ENCODE peak calls at places on chromosomes 11 and 22, in eight cellular contexts. One of them, this sample, is unnamed.
A peak's percentile ranks its signal among the peaks of the same experiment; 100 is the strongest.

GRCh38 chr22:31284241-31284745 is 8.0 kb downstream of the PIK3IP1 start:
- DNase-seq in heart right ventricle: no peak
- DNase-seq in CD8-positive, alpha-beta T cell: no peak
- DNase-seq in effector memory CD8-positive, alpha-beta T cell: no peak
- DNase-seq in stimulated activated CD8-positive, alpha-beta memory T cell treated with anti-CD3 and anti-CD28 coated beads, Interleukin-7, amount 100 ng/mL, for 48 hours: no peak
- DNase-seq in stomach: no peak
- DNase-seq in AG09319: no peak
- DNase-seq in dorsolateral prefrontal cortex: no peak
- DNase-seq in this sample: no peak

GRCh38 chr11:23540101-23540561 is 679.9 kb upstream of the CCDC179 start:
- DNase-seq in heart right ventricle: no peak
- DNase-seq in CD8-positive, alpha-beta T cell: no peak
- DNase-seq in effector memory CD8-positive, alpha-beta T cell: peak; percentile 15
- DNase-seq in stimulated activated CD8-positive, alpha-beta memory T cell treated with anti-CD3 and anti-CD28 coated beads, Interleukin-7, amount 100 ng/mL, for 48 hours: no peak
- DNase-seq in stomach: no peak
- DNase-seq in AG09319: no peak
- DNase-seq in dorsolateral prefrontal cortex: no peak
- DNase-seq in this sample: no peak

GRCh38 chr11:81301426-81301825 is 1432.2 kb downstream of the FAM181B start:
- DNase-seq in heart right ventricle: no peak
- DNase-seq in CD8-positive, alpha-beta T cell: no peak
- DNase-seq in effector memory CD8-positive, alpha-beta T cell: no peak
- DNase-seq in stimulated activated CD8-positive, alpha-beta memory T cell treated with anti-CD3 and anti-CD28 coated beads, Interleukin-7, amount 100 ng/mL, for 48 hours: no peak
- DNase-seq in stomach: no peak
- DNase-seq in AG09319: no peak
- DNase-seq in dorsolateral prefrontal cortex: no peak
- DNase-seq in this sample: no peak

GRCh38 chr11:74522776-74523175 is 29.3 kb upstream of the LIPT2 start:
- DNase-seq in heart right ventricle: no peak
- DNase-seq in CD8-positive, alpha-beta T cell: no peak
- DNase-seq in effector memory CD8-positive, alpha-beta T cell: no peak
- DNase-seq in stimulated activated CD8-positive, alpha-beta memory T cell treated with anti-CD3 and anti-CD28 coated beads, Interleukin-7, amount 100 ng/mL, for 48 hours: no peak
- DNase-seq in stomach: no peak
- DNase-seq in AG09319: no peak
- DNase-seq in dorsolateral prefrontal cortex: no peak
- DNase-seq in this sample: no peak

GRCh38 chr22:41600976-41601375 is 11.3 kb upstream of the PMM1 start:
- DNase-seq in heart right ventricle: no peak
- DNase-seq in CD8-positive, alpha-beta T cell: no peak
- DNase-seq in effector memory CD8-positive, alpha-beta T cell: no peak
- DNase-seq in stimulated activated CD8-positive, alpha-beta memory T cell treated with anti-CD3 and anti-CD28 coated beads, Interleukin-7, amount 100 ng/mL, for 48 hours: no peak
- DNase-seq in stomach: no peak
- DNase-seq in AG09319: no peak
- DNase-seq in dorsolateral prefrontal cortex: no peak
- DNase-seq in this sample: no peak

GRCh38 chr11:21556936-21557335 is 635.9 kb upstream of the ANO5 start:
- DNase-seq in heart right ventricle: no peak
- DNase-seq in CD8-positive, alpha-beta T cell: no peak
- DNase-seq in effector memory CD8-positive, alpha-beta T cell: no peak
- DNase-seq in stimulated activated CD8-positive, alpha-beta memory T cell treated with anti-CD3 and anti-CD28 coated beads, Interleukin-7, amount 100 ng/mL, for 48 hours: no peak
- DNase-seq in stomach: no peak
- DNase-seq in AG09319: no peak
- DNase-seq in dorsolateral prefrontal cortex: no peak
- DNase-seq in this sample: no peak

GRCh38 chr22:22463855-22464540 is 44.5 kb downstream of the ZNF280B start:
- DNase-seq in heart right ventricle: peak; percentile 51
- DNase-seq in CD8-positive, alpha-beta T cell: peak; percentile 61
- DNase-seq in effector memory CD8-positive, alpha-beta T cell: peak; percentile 49
- DNase-seq in stimulated activated CD8-positive, alpha-beta memory T cell treated with anti-CD3 and anti-CD28 coated beads, Interleukin-7, amount 100 ng/mL, for 48 hours: no peak
- DNase-seq in stomach: peak; percentile 35
- DNase-seq in AG09319: peak; percentile 20
- DNase-seq in dorsolateral prefrontal cortex: peak; percentile 56
- DNase-seq in this sample: peak; percentile 26

GRCh38 chr11:117426941-117427340 is 99.3 kb downstream of the CEP164 start:
- DNase-seq in heart right ventricle: no peak
- DNase-seq in CD8-positive, alpha-beta T cell: no peak
- DNase-seq in effector memory CD8-positive, alpha-beta T cell: no peak
- DNase-seq in stimulated activated CD8-positive, alpha-beta memory T cell treated with anti-CD3 and anti-CD28 coated beads, Interleukin-7, amount 100 ng/mL, for 48 hours: no peak
- DNase-seq in stomach: no peak
- DNase-seq in AG09319: no peak
- DNase-seq in dorsolateral prefrontal cortex: no peak
- DNase-seq in this sample: no peak

GRCh38 chr11:117910941-117911630 is 18.1 kb downstream of the TMPRSS13 start:
- DNase-seq in heart right ventricle: no peak
- DNase-seq in CD8-positive, alpha-beta T cell: no peak
- DNase-seq in effector memory CD8-positive, alpha-beta T cell: no peak
- DNase-seq in stimulated activated CD8-positive, alpha-beta memory T cell treated with anti-CD3 and anti-CD28 coated beads, Interleukin-7, amount 100 ng/mL, for 48 hours: no peak
- DNase-seq in stomach: no peak
- DNase-seq in AG09319: no peak
- DNase-seq in dorsolateral prefrontal cortex: no peak
- DNase-seq in this sample: no peak

GRCh38 chr11:66412110-66412509 is 8.7 kb upstream of the NPAS4 start:
- DNase-seq in heart right ventricle: no peak
- DNase-seq in CD8-positive, alpha-beta T cell: no peak
- DNase-seq in effector memory CD8-positive, alpha-beta T cell: no peak
- DNase-seq in stimulated activated CD8-positive, alpha-beta memory T cell treated with anti-CD3 and anti-CD28 coated beads, Interleukin-7, amount 100 ng/mL, for 48 hours: no peak
- DNase-seq in stomach: no peak
- DNase-seq in AG09319: no peak
- DNase-seq in dorsolateral prefrontal cortex: no peak
- DNase-seq in this sample: no peak

GRCh38 chr11:35567737-35568465 is 42.5 kb upstream of the PAMR1 start:
- DNase-seq in heart right ventricle: no peak
- DNase-seq in CD8-positive, alpha-beta T cell: no peak
- DNase-seq in effector memory CD8-positive, alpha-beta T cell: no peak
- DNase-seq in stimulated activated CD8-positive, alpha-beta memory T cell treated with anti-CD3 and anti-CD28 coated beads, Interleukin-7, amount 100 ng/mL, for 48 hours: no peak
- DNase-seq in stomach: no peak
- DNase-seq in AG09319: no peak
- DNase-seq in dorsolateral prefrontal cortex: no peak
- DNase-seq in this sample: no peak

GRCh38 chr11:77559686-77560425 is 29.9 kb upstream of the AQP11 start:
- DNase-seq in heart right ventricle: no peak
- DNase-seq in CD8-positive, alpha-beta T cell: no peak
- DNase-seq in effector memory CD8-positive, alpha-beta T cell: no peak
- DNase-seq in stimulated activated CD8-positive, alpha-beta memory T cell treated with anti-CD3 and anti-CD28 coated beads, Interleukin-7, amount 100 ng/mL, for 48 hours: no peak
- DNase-seq in stomach: no peak
- DNase-seq in AG09319: peak; percentile 37
- DNase-seq in dorsolateral prefrontal cortex: no peak
- DNase-seq in this sample: no peak

GRCh38 chr22:50399751-50400331 is 56.7 kb downstream of the PPP6R2 start:
- DNase-seq in heart right ventricle: peak; percentile 23
- DNase-seq in CD8-positive, alpha-beta T cell: no peak
- DNase-seq in effector memory CD8-positive, alpha-beta T cell: no peak
- DNase-seq in stimulated activated CD8-positive, alpha-beta memory T cell treated with anti-CD3 and anti-CD28 coated beads, Interleukin-7, amount 100 ng/mL, for 48 hours: no peak
- DNase-seq in stomach: peak; percentile 42
- DNase-seq in AG09319: no peak
- DNase-seq in dorsolateral prefrontal cortex: peak; percentile 66
- DNase-seq in this sample: no peak

GRCh38 chr11:257766-258493 is 20.3 kb upstream of the NLRP6 start:
- DNase-seq in heart right ventricle: no peak
- DNase-seq in CD8-positive, alpha-beta T cell: no peak
- DNase-seq in effector memory CD8-positive, alpha-beta T cell: no peak
- DNase-seq in stimulated activated CD8-positive, alpha-beta memory T cell treated with anti-CD3 and anti-CD28 coated beads, Interleukin-7, amount 100 ng/mL, for 48 hours: no peak
- DNase-seq in stomach: no peak
- DNase-seq in AG09319: no peak
- DNase-seq in dorsolateral prefrontal cortex: no peak
- DNase-seq in this sample: no peak

GRCh38 chr11:1158681-1159525 is 1.1 kb downstream of the MUC5AC start:
- DNase-seq in heart right ventricle: no peak
- DNase-seq in CD8-positive, alpha-beta T cell: no peak
- DNase-seq in effector memory CD8-positive, alpha-beta T cell: no peak
- DNase-seq in stimulated activated CD8-positive, alpha-beta memory T cell treated with anti-CD3 and anti-CD28 coated beads, Interleukin-7, amount 100 ng/mL, for 48 hours: no peak
- DNase-seq in stomach: peak; percentile 42
- DNase-seq in AG09319: no peak
- DNase-seq in dorsolateral prefrontal cortex: no peak
- DNase-seq in this sample: no peak

GRCh38 chr11:5196067-5196466 is 4.4 kb downstream of the OR51V1 start:
- DNase-seq in heart right ventricle: no peak
- DNase-seq in CD8-positive, alpha-beta T cell: no peak
- DNase-seq in effector memory CD8-positive, alpha-beta T cell: no peak
- DNase-seq in stimulated activated CD8-positive, alpha-beta memory T cell treated with anti-CD3 and anti-CD28 coated beads, Interleukin-7, amount 100 ng/mL, for 48 hours: no peak
- DNase-seq in stomach: no peak
- DNase-seq in AG09319: no peak
- DNase-seq in dorsolateral prefrontal cortex: peak; percentile 58
- DNase-seq in this sample: no peak

GRCh38 chr22:29224859-29225410 is 19.2 kb downstream of the EMID1 start:
- DNase-seq in heart right ventricle: no peak
- DNase-seq in CD8-positive, alpha-beta T cell: no peak
- DNase-seq in effector memory CD8-positive, alpha-beta T cell: no peak
- DNase-seq in stimulated activated CD8-positive, alpha-beta memory T cell treated with anti-CD3 and anti-CD28 coated beads, Interleukin-7, amount 100 ng/mL, for 48 hours: no peak
- DNase-seq in stomach: no peak
- DNase-seq in AG09319: no peak
- DNase-seq in dorsolateral prefrontal cortex: no peak
- DNase-seq in this sample: no peak

GRCh38 chr11:131694526-131695424 is 324.4 kb downstream of the NTM start:
- DNase-seq in heart right ventricle: peak; percentile 83
- DNase-seq in CD8-positive, alpha-beta T cell: no peak
- DNase-seq in effector memory CD8-positive, alpha-beta T cell: peak; percentile 12
- DNase-seq in stimulated activated CD8-positive, alpha-beta memory T cell treated with anti-CD3 and anti-CD28 coated beads, Interleukin-7, amount 100 ng/mL, for 48 hours: peak; percentile 20
- DNase-seq in stomach: peak; percentile 79
- DNase-seq in AG09319: peak; percentile 39
- DNase-seq in dorsolateral prefrontal cortex: peak; percentile 93
- DNase-seq in this sample: peak; percentile 86

GRCh38 chr22:38165929-38166593 is 15.6 kb downstream of the PLA2G6 start:
- DNase-seq in heart right ventricle: no peak
- DNase-seq in CD8-positive, alpha-beta T cell: no peak
- DNase-seq in effector memory CD8-positive, alpha-beta T cell: no peak
- DNase-seq in stimulated activated CD8-positive, alpha-beta memory T cell treated with anti-CD3 and anti-CD28 coated beads, Interleukin-7, amount 100 ng/mL, for 48 hours: no peak
- DNase-seq in stomach: no peak
- DNase-seq in AG09319: no peak
- DNase-seq in dorsolateral prefrontal cortex: no peak
- DNase-seq in this sample: no peak

GRCh38 chr22:22746963-22747933 is 102.8 kb downstream of the GGTLC2 start:
- DNase-seq in heart right ventricle: no peak
- DNase-seq in CD8-positive, alpha-beta T cell: no peak
- DNase-seq in effector memory CD8-positive, alpha-beta T cell: no peak
- DNase-seq in stimulated activated CD8-positive, alpha-beta memory T cell treated with anti-CD3 and anti-CD28 coated beads, Interleukin-7, amount 100 ng/mL, for 48 hours: no peak
- DNase-seq in stomach: no peak
- DNase-seq in AG09319: no peak
- DNase-seq in dorsolateral prefrontal cortex: peak; percentile 65
- DNase-seq in this sample: no peak

GRCh38 chr11:77381749-77382693 is 80.5 kb upstream of the GDPD4 start:
- DNase-seq in heart right ventricle: no peak
- DNase-seq in CD8-positive, alpha-beta T cell: no peak
- DNase-seq in effector memory CD8-positive, alpha-beta T cell: no peak
- DNase-seq in stimulated activated CD8-positive, alpha-beta memory T cell treated with anti-CD3 and anti-CD28 coated beads, Interleukin-7, amount 100 ng/mL, for 48 hours: no peak
- DNase-seq in stomach: no peak
- DNase-seq in AG09319: peak; percentile 41
- DNase-seq in dorsolateral prefrontal cortex: no peak
- DNase-seq in this sample: no peak

GRCh38 chr22:21754523-21755128 is 19.0 kb upstream of the YPEL1 start:
- DNase-seq in heart right ventricle: no peak
- DNase-seq in CD8-positive, alpha-beta T cell: no peak
- DNase-seq in effector memory CD8-positive, alpha-beta T cell: no peak
- DNase-seq in stimulated activated CD8-positive, alpha-beta memory T cell treated with anti-CD3 and anti-CD28 coated beads, Interleukin-7, amount 100 ng/mL, for 48 hours: no peak
- DNase-seq in stomach: peak; percentile 66
- DNase-seq in AG09319: no peak
- DNase-seq in dorsolateral prefrontal cortex: peak; percentile 55
- DNase-seq in this sample: peak; percentile 50

GRCh38 chr11:57417056-57417455 is 9.9 kb downstream of the SLC43A3 start:
- DNase-seq in heart right ventricle: no peak
- DNase-seq in CD8-positive, alpha-beta T cell: no peak
- DNase-seq in effector memory CD8-positive, alpha-beta T cell: no peak
- DNase-seq in stimulated activated CD8-positive, alpha-beta memory T cell treated with anti-CD3 and anti-CD28 coated beads, Interleukin-7, amount 100 ng/mL, for 48 hours: no peak
- DNase-seq in stomach: no peak
- DNase-seq in AG09319: no peak
- DNase-seq in dorsolateral prefrontal cortex: no peak
- DNase-seq in this sample: no peak

GRCh38 chr11:71305451-71306125 is 53.2 kb upstream of the SHANK2 start:
- DNase-seq in heart right ventricle: no peak
- DNase-seq in CD8-positive, alpha-beta T cell: peak; percentile 21
- DNase-seq in effector memory CD8-positive, alpha-beta T cell: no peak
- DNase-seq in stimulated activated CD8-positive, alpha-beta memory T cell treated with anti-CD3 and anti-CD28 coated beads, Interleukin-7, amount 100 ng/mL, for 48 hours: no peak
- DNase-seq in stomach: peak; percentile 22
- DNase-seq in AG09319: no peak
- DNase-seq in dorsolateral prefrontal cortex: no peak
- DNase-seq in this sample: peak; percentile 6

GRCh38 chr11:57786436-57786835 is 24.8 kb downstream of the CTNND1 start:
- DNase-seq in heart right ventricle: no peak
- DNase-seq in CD8-positive, alpha-beta T cell: no peak
- DNase-seq in effector memory CD8-positive, alpha-beta T cell: no peak
- DNase-seq in stimulated activated CD8-positive, alpha-beta memory T cell treated with anti-CD3 and anti-CD28 coated beads, Interleukin-7, amount 100 ng/mL, for 48 hours: no peak
- DNase-seq in stomach: no peak
- DNase-seq in AG09319: no peak
- DNase-seq in dorsolateral prefrontal cortex: no peak
- DNase-seq in this sample: no peak

GRCh38 chr22:27726726-27727449 is 74.7 kb downstream of the MN1 start:
- DNase-seq in heart right ventricle: peak; percentile 79
- DNase-seq in CD8-positive, alpha-beta T cell: no peak
- DNase-seq in effector memory CD8-positive, alpha-beta T cell: no peak
- DNase-seq in stimulated activated CD8-positive, alpha-beta memory T cell treated with anti-CD3 and anti-CD28 coated beads, Interleukin-7, amount 100 ng/mL, for 48 hours: no peak
- DNase-seq in stomach: peak; percentile 56
- DNase-seq in AG09319: peak; percentile 96
- DNase-seq in dorsolateral prefrontal cortex: no peak
- DNase-seq in this sample: peak; percentile 39

GRCh38 chr11:16750417-16750816 is 12.0 kb downstream of the C11orf58 start:
- DNase-seq in heart right ventricle: no peak
- DNase-seq in CD8-positive, alpha-beta T cell: no peak
- DNase-seq in effector memory CD8-positive, alpha-beta T cell: no peak
- DNase-seq in stimulated activated CD8-positive, alpha-beta memory T cell treated with anti-CD3 and anti-CD28 coated beads, Interleukin-7, amount 100 ng/mL, for 48 hours: no peak
- DNase-seq in stomach: no peak
- DNase-seq in AG09319: no peak
- DNase-seq in dorsolateral prefrontal cortex: no peak
- DNase-seq in this sample: no peak

GRCh38 chr22:37316405-37316804 is 34.1 kb downstream of the CYTH4 start:
- DNase-seq in heart right ventricle: no peak
- DNase-seq in CD8-positive, alpha-beta T cell: no peak
- DNase-seq in effector memory CD8-positive, alpha-beta T cell: no peak
- DNase-seq in stimulated activated CD8-positive, alpha-beta memory T cell treated with anti-CD3 and anti-CD28 coated beads, Interleukin-7, amount 100 ng/mL, for 48 hours: no peak
- DNase-seq in stomach: no peak
- DNase-seq in AG09319: no peak
- DNase-seq in dorsolateral prefrontal cortex: no peak
- DNase-seq in this sample: no peak

GRCh38 chr11:120568572-120569307 is 57.2 kb downstream of the GRIK4 start:
- DNase-seq in heart right ventricle: no peak
- DNase-seq in CD8-positive, alpha-beta T cell: no peak
- DNase-seq in effector memory CD8-positive, alpha-beta T cell: no peak
- DNase-seq in stimulated activated CD8-positive, alpha-beta memory T cell treated with anti-CD3 and anti-CD28 coated beads, Interleukin-7, amount 100 ng/mL, for 48 hours: no peak
- DNase-seq in stomach: no peak
- DNase-seq in AG09319: no peak
- DNase-seq in dorsolateral prefrontal cortex: no peak
- DNase-seq in this sample: no peak

GRCh38 chr11:44356351-44356750 is 46.4 kb upstream of the ALX4 start:
- DNase-seq in heart right ventricle: no peak
- DNase-seq in CD8-positive, alpha-beta T cell: no peak
- DNase-seq in effector memory CD8-positive, alpha-beta T cell: no peak
- DNase-seq in stimulated activated CD8-positive, alpha-beta memory T cell treated with anti-CD3 and anti-CD28 coated beads, Interleukin-7, amount 100 ng/mL, for 48 hours: no peak
- DNase-seq in stomach: no peak
- DNase-seq in AG09319: no peak
- DNase-seq in dorsolateral prefrontal cortex: no peak
- DNase-seq in this sample: no peak

GRCh38 chr11:100397401-100397800 is 289.7 kb upstream of the ARHGAP42 start:
- DNase-seq in heart right ventricle: no peak
- DNase-seq in CD8-positive, alpha-beta T cell: no peak
- DNase-seq in effector memory CD8-positive, alpha-beta T cell: no peak
- DNase-seq in stimulated activated CD8-positive, alpha-beta memory T cell treated with anti-CD3 and anti-CD28 coated beads, Interleukin-7, amount 100 ng/mL, for 48 hours: no peak
- DNase-seq in stomach: no peak
- DNase-seq in AG09319: no peak
- DNase-seq in dorsolateral prefrontal cortex: no peak
- DNase-seq in this sample: no peak

GRCh38 chr11:64697663-64698375 is 25.2 kb downstream of the NRXN2 start:
- DNase-seq in heart right ventricle: no peak
- DNase-seq in CD8-positive, alpha-beta T cell: no peak
- DNase-seq in effector memory CD8-positive, alpha-beta T cell: no peak
- DNase-seq in stimulated activated CD8-positive, alpha-beta memory T cell treated with anti-CD3 and anti-CD28 coated beads, Interleukin-7, amount 100 ng/mL, for 48 hours: no peak
- DNase-seq in stomach: no peak
- DNase-seq in AG09319: no peak
- DNase-seq in dorsolateral prefrontal cortex: no peak
- DNase-seq in this sample: no peak